ENCODE peak calls at places on chromosomes 6 and 20, in four cellular contexts. One of them, this sample, is unnamed.

GRCh38 chr20:61135966-61136365 is 116.1 kb upstream of the CDH4 start:
- DNase-seq in upper lobe of right lung: no peak
- DNase-seq in nephron progenitor cell: peak; percentile 63
- DNase-seq in ovary: no peak
- DNase-seq in this sample: no peak

GRCh38 chr6:5167501-5167900 is 82.4 kb downstream of the PPP1R3G start:
- DNase-seq in upper lobe of right lung: no peak
- DNase-seq in nephron progenitor cell: no peak
- DNase-seq in ovary: no peak
- DNase-seq in this sample: no peak

GRCh38 chr6:7461416-7461815 is 71.8 kb downstream of the RIOK1 start:
- DNase-seq in upper lobe of right lung: no peak
- DNase-seq in nephron progenitor cell: no peak
- DNase-seq in ovary: no peak
- DNase-seq in this sample: no peak

GRCh38 chr6:41713650-41714291 is 21.6 kb downstream of the TFEB start:
- DNase-seq in upper lobe of right lung: no peak
- DNase-seq in nephron progenitor cell: no peak
- DNase-seq in ovary: no peak
- DNase-seq in this sample: peak; percentile 70

GRCh38 chr6:138944412-138944811 is 43.6 kb downstream of the REPS1 start:
- DNase-seq in upper lobe of right lung: no peak
- DNase-seq in nephron progenitor cell: no peak
- DNase-seq in ovary: no peak
- DNase-seq in this sample: peak; percentile 64

GRCh38 chr6:149854532-149854931 is 9.6 kb downstream of the LRP11 start:
- DNase-seq in upper lobe of right lung: peak; percentile 73
- DNase-seq in nephron progenitor cell: no peak
- DNase-seq in ovary: no peak
- DNase-seq in this sample: no peak

GRCh38 chr20:3697588-3698235 is 14.7 kb downstream of the SIGLEC1 start:
- DNase-seq in upper lobe of right lung: no peak
- DNase-seq in nephron progenitor cell: no peak
- DNase-seq in ovary: no peak
- DNase-seq in this sample: no peak

GRCh38 chr6:149484733-149485700 is at the start of gene ZC3H12D:
- DNase-seq in upper lobe of right lung: peak; percentile 75
- DNase-seq in nephron progenitor cell: no peak
- DNase-seq in ovary: no peak
- DNase-seq in this sample: peak; percentile 92

GRCh38 chr6:148082044-148082443 is 260.6 kb upstream of the SASH1 start:
- DNase-seq in upper lobe of right lung: no peak
- DNase-seq in nephron progenitor cell: no peak
- DNase-seq in ovary: no peak
- DNase-seq in this sample: no peak

GRCh38 chr6:12719017-12719416 is 2.5 kb downstream of the PHACTR1 start:
- DNase-seq in upper lobe of right lung: no peak
- DNase-seq in nephron progenitor cell: no peak
- DNase-seq in ovary: no peak
- DNase-seq in this sample: no peak

GRCh38 chr20:64090165-64090564 is 6.0 kb upstream of the LKAAEAR1 start:
- DNase-seq in upper lobe of right lung: no peak
- DNase-seq in nephron progenitor cell: no peak
- DNase-seq in ovary: no peak
- DNase-seq in this sample: no peak

GRCh38 chr6:87053312-87053711 is 41.6 kb downstream of the CGA start:
- DNase-seq in upper lobe of right lung: no peak
- DNase-seq in nephron progenitor cell: no peak
- DNase-seq in ovary: no peak
- DNase-seq in this sample: no peak

GRCh38 chr6:109790131-109790530 is 99.0 kb downstream of the FIG4 start:
- DNase-seq in upper lobe of right lung: no peak
- DNase-seq in nephron progenitor cell: no peak
- DNase-seq in ovary: no peak
- DNase-seq in this sample: no peak

GRCh38 chr6:43951756-43952675 is 175.2 kb downstream of the MRPL14 start:
- DNase-seq in upper lobe of right lung: no peak
- DNase-seq in nephron progenitor cell: no peak
- DNase-seq in ovary: no peak
- DNase-seq in this sample: no peak

GRCh38 chr6:43952746-43953145 is 174.5 kb downstream of the MRPL14 start:
- DNase-seq in upper lobe of right lung: no peak
- DNase-seq in nephron progenitor cell: no peak
- DNase-seq in ovary: no peak
- DNase-seq in this sample: peak; percentile 23

GRCh38 chr6:43953256-43953655 is 174.0 kb downstream of the MRPL14 start:
- DNase-seq in upper lobe of right lung: no peak
- DNase-seq in nephron progenitor cell: no peak
- DNase-seq in ovary: no peak
- DNase-seq in this sample: no peak

GRCh38 chr6:43954311-43955131 is 172.7 kb downstream of the MRPL14 start:
- DNase-seq in upper lobe of right lung: no peak
- DNase-seq in nephron progenitor cell: no peak
- DNase-seq in ovary: no peak
- DNase-seq in this sample: no peak

GRCh38 chr6:43953794-43954310 is 173.4 kb downstream of the MRPL14 start:
- DNase-seq in upper lobe of right lung: no peak
- DNase-seq in nephron progenitor cell: peak; percentile 49
- DNase-seq in ovary: no peak
- DNase-seq in this sample: peak; percentile 14
- TF ChIP-seq CTCF in upper lobe of right lung: no peak
- TF ChIP-seq CTCF in nephron progenitor cell: peak; percentile 34
- TF ChIP-seq CTCF in ovary: no peak
- TF ChIP-seq CTCF in this sample: no peak

GRCh38 chr20:50787181-50787580 is 7.7 kb upstream of the BCAS4 start:
- DNase-seq in upper lobe of right lung: no peak
- DNase-seq in nephron progenitor cell: no peak
- DNase-seq in ovary: no peak
- DNase-seq in this sample: no peak

GRCh38 chr20:50788868-50789125 is 6.1 kb upstream of the BCAS4 start:
- DNase-seq in upper lobe of right lung: no peak
- DNase-seq in nephron progenitor cell: no peak
- DNase-seq in ovary: no peak
- DNase-seq in this sample: no peak

GRCh38 chr20:50789968-50790650 is 4.8 kb upstream of the BCAS4 start:
- DNase-seq in upper lobe of right lung: no peak
- DNase-seq in nephron progenitor cell: no peak
- DNase-seq in ovary: no peak
- DNase-seq in this sample: no peak

GRCh38 chr20:50786703-50787102 is 8.2 kb upstream of the BCAS4 start:
- DNase-seq in upper lobe of right lung: no peak
- DNase-seq in nephron progenitor cell: no peak
- DNase-seq in ovary: no peak
- DNase-seq in this sample: no peak

DNA sequence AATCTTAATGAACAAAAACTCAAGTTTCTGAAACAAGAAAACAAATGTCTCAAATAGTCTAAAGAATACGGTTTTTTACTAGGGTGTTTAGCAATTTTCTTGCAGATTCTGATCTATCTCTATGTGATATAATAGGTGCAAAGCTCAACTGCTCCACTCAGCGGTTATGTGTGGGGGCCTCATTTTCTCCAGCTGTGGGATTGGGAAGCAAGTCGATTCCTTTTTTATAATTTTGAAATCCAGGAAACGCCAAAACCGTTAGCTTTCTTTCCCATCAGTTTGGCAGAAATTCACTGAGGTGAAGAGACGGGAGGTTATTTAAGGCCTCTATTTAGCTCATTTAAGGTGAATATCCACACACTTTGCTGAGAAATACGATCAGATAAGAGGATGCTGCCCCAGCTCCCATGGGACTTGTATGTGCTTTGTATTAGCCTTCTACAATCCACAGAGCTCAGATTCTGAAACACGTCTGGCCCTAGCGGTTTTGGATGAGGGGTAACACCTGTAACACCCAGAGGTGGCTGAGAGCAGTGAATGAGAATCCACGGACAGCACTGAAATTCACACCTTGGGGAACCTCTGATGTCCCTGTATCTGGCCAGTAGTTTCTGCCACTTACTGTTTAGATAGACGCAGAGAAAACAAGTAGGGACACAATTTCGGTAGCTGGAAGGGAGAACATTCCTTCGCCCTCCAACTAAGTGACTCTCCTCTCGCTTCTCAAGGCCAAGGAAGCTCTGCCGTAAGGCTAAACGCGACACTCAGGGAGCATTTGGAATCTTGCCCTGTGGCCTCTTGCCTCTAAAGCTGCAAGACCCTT is 6.6 kb upstream of the BCAS4 start:
- DNase-seq in upper lobe of right lung: no peak
- DNase-seq in nephron progenitor cell: no peak
- DNase-seq in ovary: peak; percentile 56
- DNase-seq in this sample: no peak
- TF ChIP-seq CTCF in upper lobe of right lung: peak; percentile 41
- TF ChIP-seq CTCF in nephron progenitor cell: no peak
- TF ChIP-seq CTCF in ovary: peak; percentile 36
- TF ChIP-seq CTCF in this sample: no peak

DNA sequence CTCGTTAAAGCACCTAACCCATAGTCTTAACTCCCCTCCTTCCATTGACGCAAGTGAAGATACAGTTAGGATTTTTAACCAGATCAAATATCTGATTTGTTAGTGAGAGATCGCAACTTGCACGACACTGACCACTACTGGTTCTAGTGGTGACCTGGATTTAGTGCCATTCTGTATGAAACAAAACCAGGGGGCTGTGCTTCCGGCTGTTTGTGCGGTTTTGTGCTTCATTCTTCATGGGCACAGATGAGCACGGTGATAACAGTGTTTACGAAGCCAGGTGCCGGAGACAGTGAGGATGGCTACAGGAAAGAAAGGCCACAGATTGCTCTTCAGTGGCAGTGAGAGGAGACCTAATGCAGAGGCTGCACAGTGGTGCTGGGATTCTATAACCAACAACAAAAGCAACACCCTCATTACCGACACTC is 75.5 kb downstream of the NOL4L start:
- DNase-seq in upper lobe of right lung: no peak
- DNase-seq in nephron progenitor cell: no peak
- DNase-seq in ovary: no peak
- DNase-seq in this sample: peak; percentile 91
- TF ChIP-seq CTCF in upper lobe of right lung: peak; percentile 27
- TF ChIP-seq CTCF in nephron progenitor cell: no peak
- TF ChIP-seq CTCF in ovary: no peak
- TF ChIP-seq CTCF in this sample: no peak

DNA sequence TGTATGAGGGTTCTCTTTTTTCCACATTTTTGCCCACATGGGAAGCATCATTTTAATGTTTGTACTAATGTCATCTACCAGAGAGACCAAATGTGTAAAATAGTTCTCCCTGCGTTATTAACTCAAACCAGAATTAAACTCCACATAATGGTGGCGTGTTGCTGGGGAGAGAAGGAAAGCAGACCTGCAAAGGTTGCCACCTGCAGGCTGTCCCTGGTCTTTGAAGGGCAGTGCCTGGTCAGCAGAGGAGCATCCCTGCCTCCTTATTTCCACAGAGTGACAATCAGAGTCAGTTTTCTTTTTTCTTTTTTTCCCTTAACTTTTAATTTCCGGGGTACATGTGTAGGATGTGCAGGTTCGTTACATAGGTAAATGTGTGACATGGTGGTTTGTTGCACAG is 214.5 kb downstream of the TBX18 start:
- DNase-seq in upper lobe of right lung: no peak
- DNase-seq in nephron progenitor cell: no peak
- DNase-seq in ovary: no peak
- DNase-seq in this sample: no peak
- TF ChIP-seq CTCF in upper lobe of right lung: no peak
- TF ChIP-seq CTCF in nephron progenitor cell: peak; percentile 13
- TF ChIP-seq CTCF in ovary: no peak
- TF ChIP-seq CTCF in this sample: no peak

DNA sequence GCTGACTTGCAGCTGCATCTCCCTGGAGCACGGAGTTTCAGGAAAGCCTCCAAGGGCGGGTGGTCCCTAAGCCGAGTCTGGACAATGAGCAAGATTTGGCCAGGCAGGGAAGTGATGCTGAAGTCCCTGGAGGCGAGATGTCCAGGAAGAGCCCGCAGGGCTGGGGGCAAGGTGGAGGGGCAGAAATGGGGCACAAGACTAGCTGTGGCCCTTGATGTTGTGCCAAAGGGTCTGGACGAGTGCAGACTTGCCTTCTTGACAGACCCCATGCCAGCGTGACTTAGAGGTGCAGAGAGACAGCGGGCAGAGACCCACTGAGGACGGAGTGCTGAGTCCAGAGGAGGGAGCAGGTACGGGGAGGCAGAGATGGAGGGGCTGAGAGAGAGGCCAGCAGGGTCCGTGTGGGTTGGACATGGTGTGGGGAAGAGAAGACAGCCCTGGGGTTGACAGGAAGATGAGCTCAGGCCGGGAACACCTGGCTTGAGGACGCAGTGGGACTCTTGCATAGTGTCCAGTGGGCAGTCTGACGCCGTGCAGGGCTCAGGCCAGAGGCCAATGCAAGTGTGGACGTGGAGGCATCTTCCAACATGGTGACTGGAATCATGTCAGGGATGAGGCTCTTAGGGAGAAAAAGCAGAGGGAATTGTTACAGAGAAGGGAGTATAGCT is 8.7 kb downstream of the UNC93A start:
- DNase-seq in upper lobe of right lung: no peak
- DNase-seq in nephron progenitor cell: no peak
- DNase-seq in ovary: no peak
- DNase-seq in this sample: no peak
- TF ChIP-seq CTCF in upper lobe of right lung: no peak
- TF ChIP-seq CTCF in nephron progenitor cell: no peak
- TF ChIP-seq CTCF in ovary: no peak
- TF ChIP-seq CTCF in this sample: no peak